ENCODE peak calls at places on chromosome 7, in seven cellular contexts. T is IMR-90, A is neuronal stem cell, P is trophoblast cell, U is mesendoderm, F is H1, H is H9. G is an unnamed sample.

GRCh38 chr7:26555971-26556830 is 264.5 kb downstream of the SNX10 start:
- DNase-seq in P (no peak), U (peak), F (no peak), H (no peak), A (no peak), T (no peak), G (peak)

GRCh38 chr7:4239991-4240812 is 441.9 kb upstream of the FOXK1 start:
- DNase-seq in F (no peak), A (no peak), P (no peak), H (no peak), U (no peak), T (no peak), G (no peak)

GRCh38 chr7:90250601-90251303 is 5.8 kb downstream of the CFAP69 start:
- DNase-seq in F (no peak), U (peak), A (no peak), T (peak), P (no peak), H (no peak), G (no peak)

GRCh38 chr7:50300336-50300735 is 4.2 kb upstream of the IKZF1 start:
- DNase-seq in T (no peak), A (no peak), P (no peak), U (no peak), F (no peak), H (no peak), G (no peak)

GRCh38 chr7:25927626-25927978 is 224.4 kb upstream of the NFE2L3 start:
- DNase-seq in U (no peak), T (no peak), F (no peak), P (no peak), H (no peak), A (no peak), G (no peak)

GRCh38 chr7:125450749-125451148 is 521.1 kb upstream of the POT1 start:
- DNase-seq in F (no peak), A (no peak), P (no peak), H (no peak), U (no peak), T (no peak), G (peak)

GRCh38 chr7:64946772-64947171 is 43.7 kb downstream of the ZNF273 start:
- DNase-seq in T (peak), A (peak), U (peak), F (peak), H (peak), P (no peak), G (no peak)

GRCh38 chr7:75985518-75986146 is 8.8 kb downstream of the TMEM120A start:
- DNase-seq in P (no peak), U (no peak), A (no peak), T (no peak), H (no peak), F (no peak), G (no peak)

GRCh38 chr7:36747251-36747968 is 23.1 kb upstream of the AOAH start:
- DNase-seq in P (no peak), U (peak), H (no peak), A (no peak), T (peak), F (no peak), G (peak)

GRCh38 chr7:100572281-100572948 is 1.3 kb downstream of the SAP25 start:
- DNase-seq in H (peak), T (no peak), A (no peak), U (no peak), P (no peak), F (peak), G (no peak)

DNA sequence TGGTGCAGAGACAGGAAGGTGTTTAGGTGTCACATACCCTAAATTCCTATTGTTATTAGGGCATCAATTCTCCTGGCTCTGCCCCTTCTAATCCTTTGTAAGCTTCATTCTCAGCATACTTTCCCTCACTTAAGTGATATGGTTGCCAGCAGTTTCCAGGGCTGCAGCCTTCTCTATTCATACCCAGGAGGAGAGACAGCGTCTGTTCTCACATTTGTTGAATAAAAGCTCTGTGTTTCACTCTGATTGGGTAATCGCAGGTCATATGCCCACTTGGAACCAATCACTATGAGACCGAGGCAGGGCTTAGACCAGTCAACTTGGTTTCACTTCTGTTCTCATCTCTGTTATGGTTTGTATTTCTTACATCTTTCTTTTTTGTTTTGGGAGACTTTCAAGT is 109.6 kb upstream of the MTPN start:
- DNase-seq in T (peak), A (peak), F (peak), H (peak), P (peak), U (peak), G (peak)
- H3K4me2 ChIP-seq in T (peak), A (no peak), F (no peak), H (no peak), P (no peak), U (no peak), G (no peak)

GRCh38 chr7:51786284-51786683 is 469.7 kb upstream of the COBL start:
- DNase-seq in P (no peak), A (no peak), F (no peak), H (no peak), U (no peak), T (no peak), G (no peak)
- H3K18ac ChIP-seq in P (no peak), A (no peak), F (no peak), H (no peak), U (no peak), T (no peak), G (no peak)

DNA sequence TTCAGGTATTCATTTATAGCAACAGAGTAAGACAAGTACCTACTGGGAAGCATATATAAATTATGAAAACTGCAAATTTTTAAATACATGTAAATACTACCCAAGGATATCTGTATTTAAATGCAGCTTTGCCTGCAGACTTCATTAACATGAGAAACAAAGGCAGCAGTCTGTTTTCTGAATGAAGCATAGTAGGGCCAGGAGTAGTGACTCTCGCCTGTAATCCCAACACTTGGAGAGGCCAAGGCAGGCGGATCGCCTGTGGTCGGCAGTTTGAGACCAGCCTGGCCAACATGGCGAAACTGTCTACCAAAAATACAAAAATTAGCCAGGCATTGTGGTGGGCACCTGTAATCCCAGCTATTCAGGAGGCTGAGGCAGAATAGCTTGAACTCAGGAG is 42.5 kb upstream of the PHF14 start:
- DNase-seq in F (no peak), U (no peak), A (no peak), H (peak), T (no peak), P (no peak), G (no peak)
- H2BK120ac ChIP-seq in F (no peak), U (no peak), A (no peak), H (no peak), T (no peak), P (no peak), G (no peak)

DNA sequence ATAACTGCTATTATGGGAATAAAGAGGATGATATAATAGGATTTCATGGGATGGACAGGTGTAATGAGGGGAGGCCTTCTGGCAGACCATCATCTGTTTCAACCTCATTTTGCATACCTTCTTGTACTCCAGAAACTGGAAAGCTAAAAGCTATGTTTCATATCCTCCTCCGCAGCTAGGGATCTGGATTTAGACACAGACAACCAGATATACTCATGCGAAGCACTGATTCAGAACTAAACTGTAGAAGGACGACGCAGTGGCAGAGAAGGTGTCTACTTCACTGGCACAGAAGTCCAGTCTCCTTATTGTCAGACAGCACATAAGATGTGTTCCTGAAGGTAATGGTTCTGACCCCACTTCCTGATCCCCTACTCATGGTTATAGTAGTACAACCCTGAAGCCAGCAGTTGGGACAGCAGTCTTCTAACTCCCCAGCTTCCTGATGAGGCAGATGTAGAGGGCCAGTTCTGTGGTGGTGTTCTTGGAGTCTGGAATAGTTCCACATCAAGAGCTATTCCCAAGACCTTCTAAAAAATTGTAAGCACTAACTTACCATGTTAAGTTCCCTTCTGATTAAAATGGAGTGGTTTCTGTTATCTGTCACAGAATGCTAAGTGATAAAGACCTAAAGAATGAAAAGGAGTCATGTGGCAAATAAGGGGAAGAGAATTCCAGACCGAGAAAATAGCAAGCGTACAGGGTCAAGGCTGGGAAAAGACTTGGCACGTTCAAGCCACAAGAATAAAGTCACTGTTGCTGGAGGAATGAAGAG is 550.3 kb downstream of the GRM8 start:
- DNase-seq in F (no peak), H (no peak), U (no peak), T (no peak), A (no peak), P (peak), G (peak)
- H3K4me2 ChIP-seq in F (no peak), H (no peak), U (no peak), T (no peak), A (no peak), P (no peak), G (no peak)

G was measured in mesenchymal stem cell.